ENCODE peak calls at places on chromosome 20, in six cellular contexts. One of them, this sample, is unnamed.

GRCh38 chr20:14189794-14190402 is 147.5 kb downstream of the FLRT3 start:
- DNase-seq in WTC11: no peak
- DNase-seq in HFF-Myc: peak
- DNase-seq in fibroblast of pulmonary artery: peak
- DNase-seq in astrocyte of the spinal cord: peak
- DNase-seq in tibial nerve: no peak
- DNase-seq in this sample: no peak

GRCh38 chr20:12394786-12395185 is 477.1 kb downstream of the BTBD3 start:
- DNase-seq in tibial nerve: no peak
- DNase-seq in WTC11: peak
- DNase-seq in fibroblast of pulmonary artery: peak
- DNase-seq in astrocyte of the spinal cord: no peak
- DNase-seq in HFF-Myc: no peak
- DNase-seq in this sample: no peak

GRCh38 chr20:61631770-61632169 is 379.7 kb downstream of the CDH4 start:
- DNase-seq in fibroblast of pulmonary artery: no peak
- DNase-seq in astrocyte of the spinal cord: no peak
- DNase-seq in WTC11: no peak
- DNase-seq in HFF-Myc: no peak
- DNase-seq in tibial nerve: no peak
- DNase-seq in this sample: no peak

GRCh38 chr20:52235129-52235528 is 43.5 kb upstream of the ZFP64 start:
- DNase-seq in astrocyte of the spinal cord: no peak
- DNase-seq in WTC11: no peak
- DNase-seq in fibroblast of pulmonary artery: no peak
- DNase-seq in HFF-Myc: no peak
- DNase-seq in tibial nerve: no peak
- DNase-seq in this sample: no peak

GRCh38 chr20:42549496-42549895 is 640.2 kb downstream of the PTPRT start:
- DNase-seq in WTC11: no peak
- DNase-seq in astrocyte of the spinal cord: no peak
- DNase-seq in fibroblast of pulmonary artery: no peak
- DNase-seq in tibial nerve: no peak
- DNase-seq in HFF-Myc: no peak
- DNase-seq in this sample: no peak

GRCh38 chr20:24589845-24590192 is 120.4 kb downstream of the SYNDIG1 start:
- DNase-seq in tibial nerve: no peak
- DNase-seq in WTC11: no peak
- DNase-seq in fibroblast of pulmonary artery: no peak
- DNase-seq in astrocyte of the spinal cord: no peak
- DNase-seq in HFF-Myc: no peak
- DNase-seq in this sample: no peak

GRCh38 chr20:57993738-57994431 is 234.6 kb downstream of the ANKRD60 start:
- DNase-seq in tibial nerve: no peak
- DNase-seq in astrocyte of the spinal cord: peak
- DNase-seq in fibroblast of pulmonary artery: no peak
- DNase-seq in WTC11: no peak
- DNase-seq in HFF-Myc: peak
- DNase-seq in this sample: no peak

GRCh38 chr20:23419995-23420901 is 1.0 kb downstream of the NAPB start:
- DNase-seq in fibroblast of pulmonary artery: peak
- DNase-seq in HFF-Myc: no peak
- DNase-seq in astrocyte of the spinal cord: peak
- DNase-seq in tibial nerve: peak
- DNase-seq in WTC11: no peak
- DNase-seq in this sample: no peak

GRCh38 chr20:62530643-62531032 is 54.8 kb upstream of the GATA5 start:
- DNase-seq in HFF-Myc: no peak
- DNase-seq in WTC11: no peak
- DNase-seq in tibial nerve: no peak
- DNase-seq in fibroblast of pulmonary artery: no peak
- DNase-seq in astrocyte of the spinal cord: no peak
- DNase-seq in this sample: no peak

GRCh38 chr20:11689262-11689661 is 228.4 kb upstream of the BTBD3 start:
- DNase-seq in tibial nerve: no peak
- DNase-seq in WTC11: no peak
- DNase-seq in HFF-Myc: no peak
- DNase-seq in fibroblast of pulmonary artery: no peak
- DNase-seq in astrocyte of the spinal cord: no peak
- DNase-seq in this sample: no peak

GRCh38 chr20:18983796-18984195 is 170.2 kb downstream of the SCP2D1 start:
- DNase-seq in tibial nerve: no peak
- DNase-seq in HFF-Myc: no peak
- DNase-seq in fibroblast of pulmonary artery: no peak
- DNase-seq in astrocyte of the spinal cord: no peak
- DNase-seq in WTC11: no peak
- DNase-seq in this sample: no peak

GRCh38 chr20:10466325-10466724 is 31.2 kb downstream of the SLX4IP start:
- DNase-seq in HFF-Myc: no peak
- DNase-seq in fibroblast of pulmonary artery: peak
- DNase-seq in astrocyte of the spinal cord: peak
- DNase-seq in WTC11: peak
- DNase-seq in tibial nerve: no peak
- DNase-seq in this sample: no peak

GRCh38 chr20:25336561-25337422 is 53.8 kb downstream of the ABHD12 start:
- DNase-seq in fibroblast of pulmonary artery: peak
- DNase-seq in astrocyte of the spinal cord: peak
- DNase-seq in tibial nerve: no peak
- DNase-seq in HFF-Myc: no peak
- DNase-seq in WTC11: peak
- DNase-seq in this sample: no peak

GRCh38 chr20:25308671-25309394 is 60.9 kb downstream of the PYGB start:
- DNase-seq in WTC11: no peak
- DNase-seq in astrocyte of the spinal cord: peak
- DNase-seq in fibroblast of pulmonary artery: peak
- DNase-seq in tibial nerve: no peak
- DNase-seq in HFF-Myc: no peak
- DNase-seq in this sample: no peak

GRCh38 chr20:34473262-34473883 is 42.8 kb upstream of the DYNLRB1 start:
- DNase-seq in astrocyte of the spinal cord: peak
- DNase-seq in tibial nerve: peak
- DNase-seq in HFF-Myc: peak
- DNase-seq in fibroblast of pulmonary artery: peak
- DNase-seq in WTC11: peak
- DNase-seq in this sample: no peak

GRCh38 chr20:11891827-11892521 is 25.7 kb upstream of the BTBD3 start:
- DNase-seq in HFF-Myc: peak
- DNase-seq in astrocyte of the spinal cord: peak
- DNase-seq in WTC11: peak
- DNase-seq in tibial nerve: peak
- DNase-seq in fibroblast of pulmonary artery: peak
- DNase-seq in this sample: no peak

GRCh38 chr20:52191436-52192295 is at the start of gene ZFP64:
- DNase-seq in WTC11: peak
- DNase-seq in HFF-Myc: no peak
- DNase-seq in fibroblast of pulmonary artery: peak
- DNase-seq in tibial nerve: peak
- DNase-seq in astrocyte of the spinal cord: peak
- DNase-seq in this sample: no peak

GRCh38 chr20:51650685-51651134 is 108.2 kb upstream of the NFATC2 start:
- DNase-seq in tibial nerve: no peak
- DNase-seq in fibroblast of pulmonary artery: peak
- DNase-seq in WTC11: no peak
- DNase-seq in astrocyte of the spinal cord: peak
- DNase-seq in HFF-Myc: no peak
- DNase-seq in this sample: no peak

GRCh38 chr20:62627901-62628612 is 14.2 kb upstream of the SLCO4A1 start:
- DNase-seq in fibroblast of pulmonary artery: no peak
- DNase-seq in WTC11: no peak
- DNase-seq in HFF-Myc: peak
- DNase-seq in astrocyte of the spinal cord: peak
- DNase-seq in tibial nerve: no peak
- DNase-seq in this sample: no peak

GRCh38 chr20:43040427-43040826 is 149.3 kb downstream of the PTPRT start:
- DNase-seq in HFF-Myc: no peak
- DNase-seq in WTC11: peak
- DNase-seq in fibroblast of pulmonary artery: peak
- DNase-seq in astrocyte of the spinal cord: no peak
- DNase-seq in tibial nerve: no peak
- DNase-seq in this sample: no peak

GRCh38 chr20:54257090-54257816 is 49.4 kb downstream of the PFDN4 start:
- DNase-seq in fibroblast of pulmonary artery: peak
- DNase-seq in HFF-Myc: no peak
- DNase-seq in tibial nerve: peak
- DNase-seq in astrocyte of the spinal cord: peak
- DNase-seq in WTC11: no peak
- DNase-seq in this sample: no peak

GRCh38 chr20:25282034-25282781 is 34.3 kb downstream of the PYGB start:
- DNase-seq in WTC11: peak
- DNase-seq in HFF-Myc: no peak
- DNase-seq in astrocyte of the spinal cord: no peak
- DNase-seq in tibial nerve: no peak
- DNase-seq in fibroblast of pulmonary artery: no peak
- DNase-seq in this sample: no peak

GRCh38 chr20:48709292-48709691 is 118.5 kb downstream of the PREX1 start:
- DNase-seq in astrocyte of the spinal cord: no peak
- DNase-seq in HFF-Myc: no peak
- DNase-seq in fibroblast of pulmonary artery: no peak
- DNase-seq in tibial nerve: no peak
- DNase-seq in WTC11: no peak
- DNase-seq in this sample: no peak

GRCh38 chr20:991850-992249 is 10.3 kb downstream of the RSPO4 start:
- DNase-seq in WTC11: peak
- DNase-seq in HFF-Myc: no peak
- DNase-seq in fibroblast of pulmonary artery: no peak
- DNase-seq in astrocyte of the spinal cord: no peak
- DNase-seq in tibial nerve: no peak
- DNase-seq in this sample: no peak

GRCh38 chr20:62347445-62347844 is 19.7 kb downstream of the LAMA5 start:
- DNase-seq in fibroblast of pulmonary artery: no peak
- DNase-seq in WTC11: no peak
- DNase-seq in astrocyte of the spinal cord: no peak
- DNase-seq in tibial nerve: no peak
- DNase-seq in HFF-Myc: no peak
- DNase-seq in this sample: no peak

GRCh38 chr20:1841554-1842140 is 53.6 kb upstream of the SIRPA start:
- DNase-seq in fibroblast of pulmonary artery: peak
- DNase-seq in astrocyte of the spinal cord: no peak
- DNase-seq in WTC11: no peak
- DNase-seq in tibial nerve: no peak
- DNase-seq in HFF-Myc: no peak
- DNase-seq in this sample: no peak

GRCh38 chr20:38997622-38998021 is 35.5 kb downstream of the DHX35 start:
- DNase-seq in WTC11: no peak
- DNase-seq in fibroblast of pulmonary artery: no peak
- DNase-seq in tibial nerve: no peak
- DNase-seq in HFF-Myc: no peak
- DNase-seq in astrocyte of the spinal cord: no peak
- DNase-seq in this sample: no peak

DNA sequence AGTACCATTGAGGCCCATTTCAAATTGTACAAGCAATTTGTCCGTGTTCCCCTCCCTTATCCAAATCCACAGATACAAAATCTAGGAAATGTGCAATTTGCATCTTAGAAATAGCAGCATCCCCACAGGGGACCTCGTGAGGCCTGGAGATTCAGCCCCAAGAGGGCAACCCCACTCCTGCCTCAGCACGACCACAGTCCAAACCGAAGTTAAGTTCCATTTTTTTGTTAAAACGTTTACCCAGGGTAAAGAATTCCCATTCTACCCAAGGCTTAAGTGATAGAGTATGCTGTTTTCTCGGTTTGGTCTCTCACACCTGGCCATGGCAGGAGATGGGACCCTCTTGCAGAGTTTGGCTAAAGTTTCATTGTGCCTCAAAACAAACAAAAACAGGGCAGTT is 41.2 kb downstream of the PLCG1 start:
- DNase-seq in tibial nerve: no peak
- DNase-seq in astrocyte of the spinal cord: no peak
- DNase-seq in fibroblast of pulmonary artery: no peak
- DNase-seq in WTC11: no peak
- DNase-seq in HFF-Myc: no peak
- DNase-seq in this sample: no peak
- TF ChIP-seq CTCF in tibial nerve: no peak
- TF ChIP-seq CTCF in astrocyte of the spinal cord: no peak
- TF ChIP-seq CTCF in fibroblast of pulmonary artery: no peak
- TF ChIP-seq CTCF in WTC11: no peak
- TF ChIP-seq CTCF in HFF-Myc: no peak
- TF ChIP-seq CTCF in this sample: no peak

GRCh38 chr20:59559863-59560262 is 44.5 kb upstream of the PHACTR3 start:
- DNase-seq in astrocyte of the spinal cord: no peak
- DNase-seq in WTC11: no peak
- DNase-seq in tibial nerve: no peak
- DNase-seq in HFF-Myc: no peak
- DNase-seq in fibroblast of pulmonary artery: no peak
- DNase-seq in this sample: no peak

GRCh38 chr20:59561614-59562277 is 42.6 kb upstream of the PHACTR3 start:
- DNase-seq in WTC11: no peak
- DNase-seq in astrocyte of the spinal cord: no peak
- DNase-seq in tibial nerve: no peak
- DNase-seq in fibroblast of pulmonary artery: no peak
- DNase-seq in HFF-Myc: no peak
- DNase-seq in this sample: no peak

GRCh38 chr20:59561228-59561605 is 43.1 kb upstream of the PHACTR3 start:
- DNase-seq in WTC11: no peak
- DNase-seq in tibial nerve: no peak
- DNase-seq in HFF-Myc: no peak
- DNase-seq in fibroblast of pulmonary artery: no peak
- DNase-seq in astrocyte of the spinal cord: no peak
- DNase-seq in this sample: no peak

GRCh38 chr20:59559024-59559817 is 45.1 kb upstream of the PHACTR3 start:
- DNase-seq in WTC11: no peak
- DNase-seq in HFF-Myc: no peak
- DNase-seq in astrocyte of the spinal cord: no peak
- DNase-seq in tibial nerve: no peak
- DNase-seq in fibroblast of pulmonary artery: no peak
- DNase-seq in this sample: no peak

GRCh38 chr20:59560588-59561227 is 43.6 kb upstream of the PHACTR3 start:
- DNase-seq in tibial nerve: no peak
- DNase-seq in WTC11: no peak
- DNase-seq in fibroblast of pulmonary artery: peak
- DNase-seq in HFF-Myc: no peak
- DNase-seq in astrocyte of the spinal cord: no peak
- DNase-seq in this sample: no peak
- TF ChIP-seq CTCF in tibial nerve: no peak
- TF ChIP-seq CTCF in WTC11: peak
- TF ChIP-seq CTCF in fibroblast of pulmonary artery: peak
- TF ChIP-seq CTCF in HFF-Myc: peak
- TF ChIP-seq CTCF in astrocyte of the spinal cord: peak
- TF ChIP-seq CTCF in this sample: peak

DNA sequence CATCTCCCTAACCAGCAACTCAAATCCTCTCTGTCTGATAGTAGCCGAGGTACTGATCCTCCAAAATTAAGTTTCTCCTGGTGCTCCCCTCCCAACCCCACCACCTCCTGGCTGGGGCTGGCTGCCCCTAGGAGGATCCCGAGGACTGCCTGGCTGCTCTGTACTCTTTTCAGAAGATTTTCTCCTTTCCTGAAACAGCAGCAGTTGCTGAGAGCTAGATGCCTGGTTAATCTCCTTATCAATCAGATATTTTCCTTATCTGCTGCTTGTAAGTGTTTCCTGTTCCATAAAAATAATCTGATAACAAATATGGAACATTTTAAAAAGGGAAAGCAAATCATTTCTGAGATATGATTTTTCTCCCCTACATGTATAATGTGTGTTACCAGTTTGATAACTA is 52.8 kb downstream of the ZMYND8 start:
- DNase-seq in tibial nerve: no peak
- DNase-seq in fibroblast of pulmonary artery: no peak
- DNase-seq in WTC11: peak
- DNase-seq in HFF-Myc: no peak
- DNase-seq in astrocyte of the spinal cord: no peak
- DNase-seq in this sample: no peak
- TF ChIP-seq CTCF in tibial nerve: no peak
- TF ChIP-seq CTCF in fibroblast of pulmonary artery: no peak
- TF ChIP-seq CTCF in WTC11: no peak
- TF ChIP-seq CTCF in HFF-Myc: no peak
- TF ChIP-seq CTCF in astrocyte of the spinal cord: no peak
- TF ChIP-seq CTCF in this sample: no peak

GRCh38 chr20:17664025-17664638 is 17.9 kb downstream of the RRBP1 start:
- DNase-seq in fibroblast of pulmonary artery: no peak
- DNase-seq in tibial nerve: no peak
- DNase-seq in HFF-Myc: no peak
- DNase-seq in astrocyte of the spinal cord: peak
- DNase-seq in WTC11: no peak
- DNase-seq in this sample: no peak
- TF ChIP-seq CTCF in fibroblast of pulmonary artery: no peak
- TF ChIP-seq CTCF in tibial nerve: no peak
- TF ChIP-seq CTCF in HFF-Myc: no peak
- TF ChIP-seq CTCF in astrocyte of the spinal cord: no peak
- TF ChIP-seq CTCF in WTC11: no peak
- TF ChIP-seq CTCF in this sample: no peak